ENCODE peak calls at places on chromosome 21, in five cellular contexts. One of them, this sample, is unnamed.
A peak's percentile ranks its signal among the peaks of the same experiment; 100 is the strongest.

GRCh38 chr21:45154511-45155508 is 80.4 kb downstream of the ADARB1 start:
- DNase-seq in uterus: no peak
- DNase-seq in mesothelial cell of epicardium: no peak
- DNase-seq in activated naive CD8-positive, alpha-beta T cell treated with anti-CD3 and anti-CD28 coated beads, Interleukin-2, amount 10 ng/mL, durations not matched to agents 7 days and 5 days: no peak
- DNase-seq in AG09319: no peak
- DNase-seq in this sample: peak; percentile 62

GRCh38 chr21:43608225-43608624 is 51.1 kb downstream of the HSF2BP start:
- DNase-seq in uterus: no peak
- DNase-seq in mesothelial cell of epicardium: no peak
- DNase-seq in activated naive CD8-positive, alpha-beta T cell treated with anti-CD3 and anti-CD28 coated beads, Interleukin-2, amount 10 ng/mL, durations not matched to agents 7 days and 5 days: no peak
- DNase-seq in AG09319: no peak
- DNase-seq in this sample: no peak

GRCh38 chr21:30268608-30269197 is 14.0 kb downstream of the KRTAP24-1 start:
- DNase-seq in uterus: no peak
- DNase-seq in mesothelial cell of epicardium: no peak
- DNase-seq in activated naive CD8-positive, alpha-beta T cell treated with anti-CD3 and anti-CD28 coated beads, Interleukin-2, amount 10 ng/mL, durations not matched to agents 7 days and 5 days: no peak
- DNase-seq in AG09319: no peak
- DNase-seq in this sample: no peak

GRCh38 chr21:25563399-25564116 is 43.7 kb downstream of the MRPL39 start:
- DNase-seq in uterus: no peak
- DNase-seq in mesothelial cell of epicardium: no peak
- DNase-seq in activated naive CD8-positive, alpha-beta T cell treated with anti-CD3 and anti-CD28 coated beads, Interleukin-2, amount 10 ng/mL, durations not matched to agents 7 days and 5 days: peak; percentile 64
- DNase-seq in AG09319: no peak
- DNase-seq in this sample: no peak

GRCh38 chr21:38156200-38156599 is 100.6 kb upstream of the KCNJ15 start:
- DNase-seq in uterus: no peak
- DNase-seq in mesothelial cell of epicardium: no peak
- DNase-seq in activated naive CD8-positive, alpha-beta T cell treated with anti-CD3 and anti-CD28 coated beads, Interleukin-2, amount 10 ng/mL, durations not matched to agents 7 days and 5 days: no peak
- DNase-seq in AG09319: no peak
- DNase-seq in this sample: no peak

GRCh38 chr21:45334591-45335081 is 46.9 kb upstream of the POFUT2 start:
- DNase-seq in uterus: no peak
- DNase-seq in mesothelial cell of epicardium: no peak
- DNase-seq in activated naive CD8-positive, alpha-beta T cell treated with anti-CD3 and anti-CD28 coated beads, Interleukin-2, amount 10 ng/mL, durations not matched to agents 7 days and 5 days: peak; percentile 13
- DNase-seq in AG09319: no peak
- DNase-seq in this sample: no peak

GRCh38 chr21:46052703-46053651 is 44.9 kb upstream of the COL6A2 start:
- DNase-seq in uterus: no peak
- DNase-seq in mesothelial cell of epicardium: no peak
- DNase-seq in activated naive CD8-positive, alpha-beta T cell treated with anti-CD3 and anti-CD28 coated beads, Interleukin-2, amount 10 ng/mL, durations not matched to agents 7 days and 5 days: no peak
- DNase-seq in AG09319: no peak
- DNase-seq in this sample: no peak

GRCh38 chr21:43889055-43889454 is 24.0 kb downstream of the AGPAT3 start:
- DNase-seq in uterus: no peak
- DNase-seq in mesothelial cell of epicardium: no peak
- DNase-seq in activated naive CD8-positive, alpha-beta T cell treated with anti-CD3 and anti-CD28 coated beads, Interleukin-2, amount 10 ng/mL, durations not matched to agents 7 days and 5 days: no peak
- DNase-seq in AG09319: no peak
- DNase-seq in this sample: no peak

GRCh38 chr21:42174173-42174572 is 44.8 kb upstream of the ABCG1 start:
- DNase-seq in uterus: no peak
- DNase-seq in mesothelial cell of epicardium: no peak
- DNase-seq in activated naive CD8-positive, alpha-beta T cell treated with anti-CD3 and anti-CD28 coated beads, Interleukin-2, amount 10 ng/mL, durations not matched to agents 7 days and 5 days: no peak
- DNase-seq in AG09319: no peak
- DNase-seq in this sample: no peak

GRCh38 chr21:40177979-40178378 is 310.7 kb downstream of the PCP4 start:
- DNase-seq in uterus: no peak
- DNase-seq in mesothelial cell of epicardium: no peak
- DNase-seq in activated naive CD8-positive, alpha-beta T cell treated with anti-CD3 and anti-CD28 coated beads, Interleukin-2, amount 10 ng/mL, durations not matched to agents 7 days and 5 days: no peak
- DNase-seq in AG09319: no peak
- DNase-seq in this sample: no peak

GRCh38 chr21:41185802-41186201 is 17.8 kb downstream of the BACE2 start:
- DNase-seq in uterus: no peak
- DNase-seq in mesothelial cell of epicardium: no peak
- DNase-seq in activated naive CD8-positive, alpha-beta T cell treated with anti-CD3 and anti-CD28 coated beads, Interleukin-2, amount 10 ng/mL, durations not matched to agents 7 days and 5 days: no peak
- DNase-seq in AG09319: no peak
- DNase-seq in this sample: no peak

GRCh38 chr21:32747396-32747795 is 19.6 kb upstream of the SYNJ1 start:
- DNase-seq in uterus: no peak
- DNase-seq in mesothelial cell of epicardium: no peak
- DNase-seq in activated naive CD8-positive, alpha-beta T cell treated with anti-CD3 and anti-CD28 coated beads, Interleukin-2, amount 10 ng/mL, durations not matched to agents 7 days and 5 days: no peak
- DNase-seq in AG09319: no peak
- DNase-seq in this sample: no peak

GRCh38 chr21:25578070-25578961 is 29.0 kb downstream of the MRPL39 start:
- DNase-seq in uterus: no peak
- DNase-seq in mesothelial cell of epicardium: no peak
- DNase-seq in activated naive CD8-positive, alpha-beta T cell treated with anti-CD3 and anti-CD28 coated beads, Interleukin-2, amount 10 ng/mL, durations not matched to agents 7 days and 5 days: no peak
- DNase-seq in AG09319: no peak
- DNase-seq in this sample: no peak

GRCh38 chr21:45506836-45507522 is 35.3 kb downstream of the SLC19A1 start:
- DNase-seq in uterus: no peak
- DNase-seq in mesothelial cell of epicardium: no peak
- DNase-seq in activated naive CD8-positive, alpha-beta T cell treated with anti-CD3 and anti-CD28 coated beads, Interleukin-2, amount 10 ng/mL, durations not matched to agents 7 days and 5 days: no peak
- DNase-seq in AG09319: no peak
- DNase-seq in this sample: no peak

GRCh38 chr21:32624726-32625125 is 12.5 kb upstream of the CFAP298 start:
- DNase-seq in uterus: no peak
- DNase-seq in mesothelial cell of epicardium: no peak
- DNase-seq in activated naive CD8-positive, alpha-beta T cell treated with anti-CD3 and anti-CD28 coated beads, Interleukin-2, amount 10 ng/mL, durations not matched to agents 7 days and 5 days: no peak
- DNase-seq in AG09319: no peak
- DNase-seq in this sample: no peak

GRCh38 chr21:31268090-31268489 is 76.0 kb downstream of the TIAM1 start:
- DNase-seq in uterus: no peak
- DNase-seq in mesothelial cell of epicardium: no peak
- DNase-seq in activated naive CD8-positive, alpha-beta T cell treated with anti-CD3 and anti-CD28 coated beads, Interleukin-2, amount 10 ng/mL, durations not matched to agents 7 days and 5 days: no peak
- DNase-seq in AG09319: no peak
- DNase-seq in this sample: no peak

GRCh38 chr21:37193006-37193405 is 74.1 kb downstream of the VPS26C start:
- DNase-seq in uterus: no peak
- DNase-seq in mesothelial cell of epicardium: no peak
- DNase-seq in activated naive CD8-positive, alpha-beta T cell treated with anti-CD3 and anti-CD28 coated beads, Interleukin-2, amount 10 ng/mL, durations not matched to agents 7 days and 5 days: no peak
- DNase-seq in AG09319: no peak
- DNase-seq in this sample: no peak

GRCh38 chr21:33976082-33976979 is 60.7 kb upstream of the ATP5PO start:
- DNase-seq in uterus: peak; percentile 52
- DNase-seq in mesothelial cell of epicardium: peak; percentile 57
- DNase-seq in activated naive CD8-positive, alpha-beta T cell treated with anti-CD3 and anti-CD28 coated beads, Interleukin-2, amount 10 ng/mL, durations not matched to agents 7 days and 5 days: peak; percentile 47
- DNase-seq in AG09319: peak; percentile 75
- DNase-seq in this sample: no peak

GRCh38 chr21:32826317-32827167 is 55.0 kb upstream of the PAXBP1 start:
- DNase-seq in uterus: no peak
- DNase-seq in mesothelial cell of epicardium: no peak
- DNase-seq in activated naive CD8-positive, alpha-beta T cell treated with anti-CD3 and anti-CD28 coated beads, Interleukin-2, amount 10 ng/mL, durations not matched to agents 7 days and 5 days: no peak
- DNase-seq in AG09319: no peak
- DNase-seq in this sample: no peak

GRCh38 chr21:36699546-36700294 is 805 bp downstream of the SIM2 start:
- DNase-seq in uterus: no peak
- DNase-seq in mesothelial cell of epicardium: no peak
- DNase-seq in activated naive CD8-positive, alpha-beta T cell treated with anti-CD3 and anti-CD28 coated beads, Interleukin-2, amount 10 ng/mL, durations not matched to agents 7 days and 5 days: peak; percentile 38
- DNase-seq in AG09319: no peak
- DNase-seq in this sample: no peak

GRCh38 chr21:46597896-46598343 is 7.0 kb downstream of the S100B start:
- DNase-seq in uterus: no peak
- DNase-seq in mesothelial cell of epicardium: no peak
- DNase-seq in activated naive CD8-positive, alpha-beta T cell treated with anti-CD3 and anti-CD28 coated beads, Interleukin-2, amount 10 ng/mL, durations not matched to agents 7 days and 5 days: no peak
- DNase-seq in AG09319: no peak
- DNase-seq in this sample: no peak

GRCh38 chr21:42781150-42781980 is 98.0 kb downstream of the WDR4 start:
- DNase-seq in uterus: peak; percentile 29
- DNase-seq in mesothelial cell of epicardium: peak; percentile 56
- DNase-seq in activated naive CD8-positive, alpha-beta T cell treated with anti-CD3 and anti-CD28 coated beads, Interleukin-2, amount 10 ng/mL, durations not matched to agents 7 days and 5 days: no peak
- DNase-seq in AG09319: no peak
- DNase-seq in this sample: no peak

GRCh38 chr21:43591468-43592050 is 67.7 kb downstream of the HSF2BP start:
- DNase-seq in uterus: no peak
- DNase-seq in mesothelial cell of epicardium: no peak
- DNase-seq in activated naive CD8-positive, alpha-beta T cell treated with anti-CD3 and anti-CD28 coated beads, Interleukin-2, amount 10 ng/mL, durations not matched to agents 7 days and 5 days: no peak
- DNase-seq in AG09319: no peak
- DNase-seq in this sample: no peak

GRCh38 chr21:38082936-38083335 is 166.7 kb upstream of the KCNJ6 start:
- DNase-seq in uterus: no peak
- DNase-seq in mesothelial cell of epicardium: no peak
- DNase-seq in activated naive CD8-positive, alpha-beta T cell treated with anti-CD3 and anti-CD28 coated beads, Interleukin-2, amount 10 ng/mL, durations not matched to agents 7 days and 5 days: no peak
- DNase-seq in AG09319: no peak
- DNase-seq in this sample: no peak

GRCh38 chr21:43624343-43624742 is 34.9 kb downstream of the HSF2BP start:
- DNase-seq in uterus: no peak
- DNase-seq in mesothelial cell of epicardium: no peak
- DNase-seq in activated naive CD8-positive, alpha-beta T cell treated with anti-CD3 and anti-CD28 coated beads, Interleukin-2, amount 10 ng/mL, durations not matched to agents 7 days and 5 days: no peak
- DNase-seq in AG09319: no peak
- DNase-seq in this sample: no peak

GRCh38 chr21:45248893-45249381 is 38.8 kb downstream of the POFUT2 start:
- DNase-seq in uterus: peak; percentile 42
- DNase-seq in mesothelial cell of epicardium: peak; percentile 33
- DNase-seq in activated naive CD8-positive, alpha-beta T cell treated with anti-CD3 and anti-CD28 coated beads, Interleukin-2, amount 10 ng/mL, durations not matched to agents 7 days and 5 days: no peak
- DNase-seq in AG09319: no peak
- DNase-seq in this sample: no peak

GRCh38 chr21:33578959-33579542 is 9.4 kb downstream of the DONSON start:
- DNase-seq in uterus: no peak
- DNase-seq in mesothelial cell of epicardium: no peak
- DNase-seq in activated naive CD8-positive, alpha-beta T cell treated with anti-CD3 and anti-CD28 coated beads, Interleukin-2, amount 10 ng/mL, durations not matched to agents 7 days and 5 days: no peak
- DNase-seq in AG09319: peak; percentile 16
- DNase-seq in this sample: no peak

GRCh38 chr21:26087223-26087918 is 83.2 kb downstream of the APP start:
- DNase-seq in uterus: no peak
- DNase-seq in mesothelial cell of epicardium: no peak
- DNase-seq in activated naive CD8-positive, alpha-beta T cell treated with anti-CD3 and anti-CD28 coated beads, Interleukin-2, amount 10 ng/mL, durations not matched to agents 7 days and 5 days: no peak
- DNase-seq in AG09319: no peak
- DNase-seq in this sample: no peak

GRCh38 chr21:33121715-33122475 is 52.0 kb downstream of the OLIG1 start:
- DNase-seq in uterus: no peak
- DNase-seq in mesothelial cell of epicardium: no peak
- DNase-seq in activated naive CD8-positive, alpha-beta T cell treated with anti-CD3 and anti-CD28 coated beads, Interleukin-2, amount 10 ng/mL, durations not matched to agents 7 days and 5 days: no peak
- DNase-seq in AG09319: no peak
- DNase-seq in this sample: no peak

This sample was measured in smooth muscle cell of the brain vasculature.